ENCODE peak calls at places on chromosomes 1 and 21, in five cellular contexts. One of them, this sample, is unnamed. For H3K36me3, the result is how much of the 10 kb centered on the place peaks cover.

GRCh38 chr1:89143484-89143883 is 17.6 kb upstream of the GBP2 start:
- DNase-seq in stomach: no peak
- DNase-seq in iPS DF 6.9: no peak
- DNase-seq in fibroblast of lung: no peak
- DNase-seq in cardiac muscle cell: no peak
- DNase-seq in this sample: no peak

GRCh38 chr21:42425603-42425985 is 21.9 kb downstream of the UBASH3A start:
- DNase-seq in stomach: no peak
- DNase-seq in iPS DF 6.9: no peak
- DNase-seq in fibroblast of lung: no peak
- DNase-seq in cardiac muscle cell: no peak
- DNase-seq in this sample: peak

GRCh38 chr21:30227633-30228404 is 11.9 kb upstream of the CLDN8 start:
- DNase-seq in stomach: no peak
- DNase-seq in iPS DF 6.9: no peak
- DNase-seq in fibroblast of lung: peak
- DNase-seq in cardiac muscle cell: peak
- DNase-seq in this sample: no peak

GRCh38 chr21:31594726-31595125 is 64.8 kb upstream of the SOD1 start:
- DNase-seq in stomach: no peak
- DNase-seq in iPS DF 6.9: no peak
- DNase-seq in fibroblast of lung: no peak
- DNase-seq in cardiac muscle cell: no peak
- DNase-seq in this sample: no peak

GRCh38 chr1:180505732-180506335 is 3.5 kb upstream of the ACBD6 start:
- DNase-seq in stomach: no peak
- DNase-seq in iPS DF 6.9: no peak
- DNase-seq in fibroblast of lung: no peak
- DNase-seq in cardiac muscle cell: no peak
- DNase-seq in this sample: no peak

GRCh38 chr1:59125154-59125553 is 171.7 kb upstream of the FGGY start:
- DNase-seq in stomach: no peak
- DNase-seq in iPS DF 6.9: no peak
- DNase-seq in fibroblast of lung: no peak
- DNase-seq in cardiac muscle cell: no peak
- DNase-seq in this sample: no peak

GRCh38 chr1:3034728-3035610 is 13.7 kb downstream of the ACTRT2 start:
- DNase-seq in stomach: no peak
- DNase-seq in iPS DF 6.9: no peak
- DNase-seq in fibroblast of lung: no peak
- DNase-seq in cardiac muscle cell: no peak
- DNase-seq in this sample: peak

GRCh38 chr1:155977607-155978324 is 581 bp downstream of the ARHGEF2 start:
- DNase-seq in stomach: no peak
- DNase-seq in iPS DF 6.9: no peak
- DNase-seq in fibroblast of lung: no peak
- DNase-seq in cardiac muscle cell: no peak
- DNase-seq in this sample: no peak

GRCh38 chr1:228081578-228082259 is 789 bp upstream of the ARF1 start:
- DNase-seq in stomach: no peak
- DNase-seq in iPS DF 6.9: no peak
- DNase-seq in fibroblast of lung: no peak
- DNase-seq in cardiac muscle cell: peak
- DNase-seq in this sample: peak

GRCh38 chr1:221888801-221889200 is 146.9 kb upstream of the DUSP10 start:
- DNase-seq in stomach: no peak
- DNase-seq in iPS DF 6.9: no peak
- DNase-seq in fibroblast of lung: no peak
- DNase-seq in cardiac muscle cell: no peak
- DNase-seq in this sample: no peak

GRCh38 chr1:227072991-227073390 is 132.9 kb downstream of the COQ8A start:
- DNase-seq in stomach: no peak
- DNase-seq in iPS DF 6.9: no peak
- DNase-seq in fibroblast of lung: peak
- DNase-seq in cardiac muscle cell: peak
- DNase-seq in this sample: no peak

GRCh38 chr21:20661221-20661620 is 337.0 kb upstream of the NCAM2 start:
- DNase-seq in stomach: no peak
- DNase-seq in iPS DF 6.9: peak
- DNase-seq in fibroblast of lung: no peak
- DNase-seq in cardiac muscle cell: no peak
- DNase-seq in this sample: no peak

GRCh38 chr21:17925000-17925610 is 105.9 kb upstream of the C21orf91 start:
- DNase-seq in stomach: peak
- DNase-seq in iPS DF 6.9: peak
- DNase-seq in fibroblast of lung: peak
- DNase-seq in cardiac muscle cell: peak
- DNase-seq in this sample: no peak

GRCh38 chr1:248837045-248837793 is 805 bp upstream of the ZNF672 start:
- DNase-seq in stomach: peak
- DNase-seq in iPS DF 6.9: no peak
- DNase-seq in fibroblast of lung: no peak
- DNase-seq in cardiac muscle cell: no peak
- DNase-seq in this sample: peak

GRCh38 chr1:97247196-97247595 is 525.6 kb downstream of the PTBP2 start:
- DNase-seq in stomach: no peak
- DNase-seq in iPS DF 6.9: no peak
- DNase-seq in fibroblast of lung: peak
- DNase-seq in cardiac muscle cell: peak
- DNase-seq in this sample: no peak

GRCh38 chr1:218525451-218526197 is 180.5 kb downstream of the TGFB2 start:
- DNase-seq in stomach: no peak
- DNase-seq in iPS DF 6.9: no peak
- DNase-seq in fibroblast of lung: no peak
- DNase-seq in cardiac muscle cell: no peak
- DNase-seq in this sample: no peak

GRCh38 chr21:41360072-41360821 is 1.6 kb upstream of the MX2 start:
- DNase-seq in stomach: peak
- DNase-seq in iPS DF 6.9: no peak
- DNase-seq in fibroblast of lung: peak
- DNase-seq in cardiac muscle cell: peak
- DNase-seq in this sample: peak

GRCh38 chr1:64497484-64497883 is 27.6 kb downstream of the CACHD1 start:
- DNase-seq in stomach: no peak
- DNase-seq in iPS DF 6.9: no peak
- DNase-seq in fibroblast of lung: no peak
- DNase-seq in cardiac muscle cell: peak
- DNase-seq in this sample: no peak

GRCh38 chr1:57411262-57411661 is 12.6 kb downstream of the DAB1 start:
- DNase-seq in stomach: no peak
- DNase-seq in iPS DF 6.9: no peak
- DNase-seq in fibroblast of lung: peak
- DNase-seq in cardiac muscle cell: peak
- DNase-seq in this sample: no peak

GRCh38 chr1:220776725-220777326 is 9.9 kb upstream of the MTARC1 start:
- DNase-seq in stomach: peak
- DNase-seq in iPS DF 6.9: no peak
- DNase-seq in fibroblast of lung: peak
- DNase-seq in cardiac muscle cell: peak
- DNase-seq in this sample: peak

GRCh38 chr1:48202030-48202752 is 20.3 kb upstream of the SLC5A9 start:
- DNase-seq in stomach: peak
- DNase-seq in iPS DF 6.9: peak
- DNase-seq in fibroblast of lung: peak
- DNase-seq in cardiac muscle cell: peak
- DNase-seq in this sample: peak

GRCh38 chr1:107964397-107965111 is 426 bp downstream of the VAV3 start:
- DNase-seq in stomach: peak
- DNase-seq in iPS DF 6.9: no peak
- DNase-seq in fibroblast of lung: peak
- DNase-seq in cardiac muscle cell: peak
- DNase-seq in this sample: no peak

GRCh38 chr1:156251527-156251926 is 3.7 kb upstream of the PAQR6 start:
- DNase-seq in stomach: no peak
- DNase-seq in iPS DF 6.9: no peak
- DNase-seq in fibroblast of lung: no peak
- DNase-seq in cardiac muscle cell: peak
- DNase-seq in this sample: no peak

GRCh38 chr1:15510611-15511405 is 13.2 kb downstream of the CASP9 start:
- DNase-seq in stomach: peak
- DNase-seq in iPS DF 6.9: no peak
- DNase-seq in fibroblast of lung: no peak
- DNase-seq in cardiac muscle cell: no peak
- DNase-seq in this sample: no peak

GRCh38 chr1:119987112-119987511 is 82.3 kb downstream of the NOTCH2 start:
- DNase-seq in stomach: no peak
- DNase-seq in iPS DF 6.9: no peak
- DNase-seq in fibroblast of lung: peak
- DNase-seq in cardiac muscle cell: peak
- DNase-seq in this sample: no peak

GRCh38 chr1:222540598-222540995 is 7.3 kb downstream of the HHIPL2 start:
- DNase-seq in stomach: no peak
- DNase-seq in iPS DF 6.9: no peak
- DNase-seq in fibroblast of lung: no peak
- DNase-seq in cardiac muscle cell: no peak
- DNase-seq in this sample: no peak

DNA sequence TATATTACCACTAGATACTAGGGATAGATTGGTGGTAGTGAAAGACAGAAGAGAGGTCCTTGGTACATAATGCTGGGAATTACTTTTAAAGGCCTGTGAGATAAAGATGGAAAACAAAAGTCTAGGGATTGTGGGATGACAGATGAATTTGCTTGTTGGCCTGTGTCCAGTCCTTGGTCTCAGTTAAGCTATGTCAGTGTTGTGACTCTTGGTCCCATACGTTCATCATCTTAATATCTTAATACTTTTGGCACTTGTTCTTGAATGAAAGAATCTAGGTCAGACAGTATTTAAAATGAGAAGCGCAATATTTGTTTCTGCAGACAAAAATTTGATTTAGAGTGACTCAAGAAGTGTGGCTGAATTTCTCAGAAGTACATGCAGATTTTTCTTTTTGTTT is 7.6 kb downstream of the RPL5 start:
- DNase-seq in stomach: no peak
- DNase-seq in iPS DF 6.9: no peak
- DNase-seq in fibroblast of lung: no peak
- DNase-seq in cardiac muscle cell: no peak
- DNase-seq in this sample: no peak
- H3K36me3 ChIP-seq in stomach: half or more
- H3K36me3 ChIP-seq in iPS DF 6.9: under half
- H3K36me3 ChIP-seq in fibroblast of lung: under half
- H3K36me3 ChIP-seq in cardiac muscle cell: half or more
- H3K36me3 ChIP-seq in this sample: half or more

GRCh38 chr1:73327180-73327793 is 870.7 kb downstream of the LRRIQ3 start:
- DNase-seq in stomach: no peak
- DNase-seq in iPS DF 6.9: no peak
- DNase-seq in fibroblast of lung: no peak
- DNase-seq in cardiac muscle cell: no peak
- DNase-seq in this sample: no peak
- H3K36me3 ChIP-seq in stomach: under half
- H3K36me3 ChIP-seq in iPS DF 6.9: under half
- H3K36me3 ChIP-seq in fibroblast of lung: under half
- H3K36me3 ChIP-seq in cardiac muscle cell: under half
- H3K36me3 ChIP-seq in this sample: under half

DNA sequence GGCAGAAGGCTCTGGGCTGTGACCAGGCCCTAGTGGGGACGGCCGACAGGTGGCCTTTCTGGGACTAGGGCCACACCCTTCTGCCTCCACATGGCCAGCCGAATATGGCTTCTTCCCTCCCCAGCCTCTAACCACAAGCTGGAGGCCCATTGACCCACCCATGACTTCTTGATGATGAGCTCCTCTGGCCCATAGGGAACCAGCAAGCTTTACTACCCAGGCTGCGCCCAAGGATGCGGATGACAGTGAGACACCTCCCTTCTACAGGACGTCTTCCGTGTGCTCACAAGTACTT is 41.0 kb downstream of the LDLRAD2 start:
- DNase-seq in stomach: no peak
- DNase-seq in iPS DF 6.9: no peak
- DNase-seq in fibroblast of lung: no peak
- DNase-seq in cardiac muscle cell: no peak
- DNase-seq in this sample: no peak
- H3K36me3 ChIP-seq in stomach: half or more
- H3K36me3 ChIP-seq in iPS DF 6.9: half or more
- H3K36me3 ChIP-seq in fibroblast of lung: under half
- H3K36me3 ChIP-seq in cardiac muscle cell: half or more
- H3K36me3 ChIP-seq in this sample: half or more

GRCh38 chr1:35185200-35185599 is 7.7 kb downstream of the SFPQ start:
- DNase-seq in stomach: no peak
- DNase-seq in iPS DF 6.9: no peak
- DNase-seq in fibroblast of lung: no peak
- DNase-seq in cardiac muscle cell: no peak
- DNase-seq in this sample: no peak

GRCh38 chr1:35186239-35186638 is 6.7 kb downstream of the SFPQ start:
- DNase-seq in stomach: no peak
- DNase-seq in iPS DF 6.9: no peak
- DNase-seq in fibroblast of lung: no peak
- DNase-seq in cardiac muscle cell: no peak
- DNase-seq in this sample: no peak

GRCh38 chr1:35188578-35189392 is 4.2 kb downstream of the SFPQ start:
- DNase-seq in stomach: no peak
- DNase-seq in iPS DF 6.9: no peak
- DNase-seq in fibroblast of lung: no peak
- DNase-seq in cardiac muscle cell: no peak
- DNase-seq in this sample: no peak

GRCh38 chr1:35190784-35191183 is 2.2 kb downstream of the SFPQ start:
- DNase-seq in stomach: no peak
- DNase-seq in iPS DF 6.9: no peak
- DNase-seq in fibroblast of lung: no peak
- DNase-seq in cardiac muscle cell: no peak
- DNase-seq in this sample: no peak

GRCh38 chr1:35187816-35188342 is 5.1 kb downstream of the SFPQ start:
- DNase-seq in stomach: no peak
- DNase-seq in iPS DF 6.9: no peak
- DNase-seq in fibroblast of lung: no peak
- DNase-seq in cardiac muscle cell: no peak
- DNase-seq in this sample: no peak
- H3K36me3 ChIP-seq in stomach: half or more
- H3K36me3 ChIP-seq in iPS DF 6.9: half or more
- H3K36me3 ChIP-seq in fibroblast of lung: under half
- H3K36me3 ChIP-seq in cardiac muscle cell: half or more
- H3K36me3 ChIP-seq in this sample: half or more

GRCh38 chr1:19189270-19189669 is 20.8 kb downstream of the UBR4 start:
- DNase-seq in stomach: no peak
- DNase-seq in iPS DF 6.9: no peak
- DNase-seq in fibroblast of lung: peak
- DNase-seq in cardiac muscle cell: no peak
- DNase-seq in this sample: no peak

GRCh38 chr1:19185976-19186375 is 24.1 kb downstream of the UBR4 start:
- DNase-seq in stomach: no peak
- DNase-seq in iPS DF 6.9: no peak
- DNase-seq in fibroblast of lung: no peak
- DNase-seq in cardiac muscle cell: no peak
- DNase-seq in this sample: no peak

GRCh38 chr1:19191811-19192210 is 18.3 kb downstream of the UBR4 start:
- DNase-seq in stomach: no peak
- DNase-seq in iPS DF 6.9: no peak
- DNase-seq in fibroblast of lung: no peak
- DNase-seq in cardiac muscle cell: no peak
- DNase-seq in this sample: no peak

GRCh38 chr1:19190468-19190867 is 19.6 kb downstream of the UBR4 start:
- DNase-seq in stomach: no peak
- DNase-seq in iPS DF 6.9: no peak
- DNase-seq in fibroblast of lung: no peak
- DNase-seq in cardiac muscle cell: no peak
- DNase-seq in this sample: no peak

GRCh38 chr1:19187852-19188251 is 22.2 kb downstream of the UBR4 start:
- DNase-seq in stomach: no peak
- DNase-seq in iPS DF 6.9: no peak
- DNase-seq in fibroblast of lung: no peak
- DNase-seq in cardiac muscle cell: no peak
- DNase-seq in this sample: no peak
- H3K36me3 ChIP-seq in stomach: half or more
- H3K36me3 ChIP-seq in iPS DF 6.9: under half
- H3K36me3 ChIP-seq in fibroblast of lung: under half
- H3K36me3 ChIP-seq in cardiac muscle cell: half or more
- H3K36me3 ChIP-seq in this sample: half or more

GRCh38 chr1:39003464-39003752 is 12.3 kb downstream of the AKIRIN1 start:
- DNase-seq in stomach: no peak
- DNase-seq in iPS DF 6.9: no peak
- DNase-seq in fibroblast of lung: no peak
- DNase-seq in cardiac muscle cell: no peak
- DNase-seq in this sample: no peak
- H3K36me3 ChIP-seq in stomach: half or more
- H3K36me3 ChIP-seq in iPS DF 6.9: under half
- H3K36me3 ChIP-seq in fibroblast of lung: under half
- H3K36me3 ChIP-seq in cardiac muscle cell: half or more
- H3K36me3 ChIP-seq in this sample: half or more